ENCODE peak calls at places on chromosomes 4 and X, in eight cellular contexts. One of them, this sample, is unnamed.

GRCh38 chr4:1010522-1011021 is 854 bp upstream of the FGFRL1 start:
- DNase-seq in AG04449: peak; percentile 14
- DNase-seq in naive B cell: peak; percentile 48
- DNase-seq in stimulated activated CD4-positive, alpha-beta T cell treated with anti-CD3 and anti-CD28 coated beads, Interleukin-15, amount 100 ng/mL, for 1 hour: peak; percentile 30
- DNase-seq in NCI-H460: peak; percentile 48
- DNase-seq in skeletal muscle cell: peak; percentile 68
- DNase-seq in activated naive CD4-positive, alpha-beta T cell treated with Interleukin-2 at 50 U/mL for 16 hours: peak; percentile 71
- DNase-seq in AG10803: peak; percentile 93
- DNase-seq in this sample: peak; percentile 34

GRCh38 chr4:122224348-122224747 is 72.2 kb downstream of the BLTP1 start:
- DNase-seq in naive B cell: no peak
- DNase-seq in AG10803: peak; percentile 5
- DNase-seq in AG04449: no peak
- DNase-seq in NCI-H460: peak; percentile 7
- DNase-seq in skeletal muscle cell: no peak
- DNase-seq in activated naive CD4-positive, alpha-beta T cell treated with Interleukin-2 at 50 U/mL for 16 hours: peak; percentile 4
- DNase-seq in stimulated activated CD4-positive, alpha-beta T cell treated with anti-CD3 and anti-CD28 coated beads, Interleukin-15, amount 100 ng/mL, for 1 hour: no peak
- DNase-seq in this sample: no peak

GRCh38 chrX:41589634-41590270 is 99.0 kb upstream of the GPR34 start:
- DNase-seq in stimulated activated CD4-positive, alpha-beta T cell treated with anti-CD3 and anti-CD28 coated beads, Interleukin-15, amount 100 ng/mL, for 1 hour: no peak
- DNase-seq in activated naive CD4-positive, alpha-beta T cell treated with Interleukin-2 at 50 U/mL for 16 hours: no peak
- DNase-seq in AG10803: peak; percentile 63
- DNase-seq in NCI-H460: no peak
- DNase-seq in skeletal muscle cell: no peak
- DNase-seq in AG04449: no peak
- DNase-seq in naive B cell: no peak
- DNase-seq in this sample: no peak

GRCh38 chr4:182483685-182484084 is 240.5 kb downstream of the TENM3 start:
- DNase-seq in activated naive CD4-positive, alpha-beta T cell treated with Interleukin-2 at 50 U/mL for 16 hours: no peak
- DNase-seq in stimulated activated CD4-positive, alpha-beta T cell treated with anti-CD3 and anti-CD28 coated beads, Interleukin-15, amount 100 ng/mL, for 1 hour: no peak
- DNase-seq in AG04449: no peak
- DNase-seq in NCI-H460: no peak
- DNase-seq in naive B cell: no peak
- DNase-seq in skeletal muscle cell: no peak
- DNase-seq in AG10803: no peak
- DNase-seq in this sample: no peak

GRCh38 chr4:73103799-73104503 is 34.4 kb upstream of the COX18 start:
- DNase-seq in skeletal muscle cell: no peak
- DNase-seq in NCI-H460: peak; percentile 77
- DNase-seq in stimulated activated CD4-positive, alpha-beta T cell treated with anti-CD3 and anti-CD28 coated beads, Interleukin-15, amount 100 ng/mL, for 1 hour: no peak
- DNase-seq in activated naive CD4-positive, alpha-beta T cell treated with Interleukin-2 at 50 U/mL for 16 hours: no peak
- DNase-seq in AG10803: no peak
- DNase-seq in naive B cell: no peak
- DNase-seq in AG04449: no peak
- DNase-seq in this sample: no peak

GRCh38 chrX:118221257-118221656 is 104.6 kb upstream of the KLHL13 start:
- DNase-seq in AG10803: no peak
- DNase-seq in NCI-H460: no peak
- DNase-seq in AG04449: no peak
- DNase-seq in naive B cell: no peak
- DNase-seq in skeletal muscle cell: no peak
- DNase-seq in stimulated activated CD4-positive, alpha-beta T cell treated with anti-CD3 and anti-CD28 coated beads, Interleukin-15, amount 100 ng/mL, for 1 hour: no peak
- DNase-seq in activated naive CD4-positive, alpha-beta T cell treated with Interleukin-2 at 50 U/mL for 16 hours: no peak
- DNase-seq in this sample: no peak

GRCh38 chrX:46279214-46279924 is 265.9 kb downstream of the ZNF674 start:
- DNase-seq in naive B cell: no peak
- DNase-seq in stimulated activated CD4-positive, alpha-beta T cell treated with anti-CD3 and anti-CD28 coated beads, Interleukin-15, amount 100 ng/mL, for 1 hour: no peak
- DNase-seq in AG10803: no peak
- DNase-seq in AG04449: no peak
- DNase-seq in activated naive CD4-positive, alpha-beta T cell treated with Interleukin-2 at 50 U/mL for 16 hours: no peak
- DNase-seq in NCI-H460: no peak
- DNase-seq in skeletal muscle cell: no peak
- DNase-seq in this sample: no peak

GRCh38 chr4:101155368-101155767 is 192.0 kb downstream of the PPP3CA start:
- DNase-seq in AG04449: no peak
- DNase-seq in stimulated activated CD4-positive, alpha-beta T cell treated with anti-CD3 and anti-CD28 coated beads, Interleukin-15, amount 100 ng/mL, for 1 hour: no peak
- DNase-seq in AG10803: peak; percentile 40
- DNase-seq in activated naive CD4-positive, alpha-beta T cell treated with Interleukin-2 at 50 U/mL for 16 hours: no peak
- DNase-seq in skeletal muscle cell: peak; percentile 28
- DNase-seq in NCI-H460: no peak
- DNase-seq in naive B cell: no peak
- DNase-seq in this sample: no peak

GRCh38 chr4:27463816-27464215 is 603.2 kb downstream of the STIM2 start:
- DNase-seq in AG10803: no peak
- DNase-seq in naive B cell: no peak
- DNase-seq in AG04449: no peak
- DNase-seq in stimulated activated CD4-positive, alpha-beta T cell treated with anti-CD3 and anti-CD28 coated beads, Interleukin-15, amount 100 ng/mL, for 1 hour: no peak
- DNase-seq in NCI-H460: no peak
- DNase-seq in activated naive CD4-positive, alpha-beta T cell treated with Interleukin-2 at 50 U/mL for 16 hours: no peak
- DNase-seq in skeletal muscle cell: peak; percentile 37
- DNase-seq in this sample: no peak

GRCh38 chr4:180937083-180937482 is 1306.1 kb upstream of the TENM3 start:
- DNase-seq in activated naive CD4-positive, alpha-beta T cell treated with Interleukin-2 at 50 U/mL for 16 hours: no peak
- DNase-seq in AG10803: no peak
- DNase-seq in naive B cell: no peak
- DNase-seq in AG04449: no peak
- DNase-seq in stimulated activated CD4-positive, alpha-beta T cell treated with anti-CD3 and anti-CD28 coated beads, Interleukin-15, amount 100 ng/mL, for 1 hour: no peak
- DNase-seq in skeletal muscle cell: no peak
- DNase-seq in NCI-H460: no peak
- DNase-seq in this sample: no peak

GRCh38 chr4:155999743-156000142 is 46.1 kb upstream of the CTSO start:
- DNase-seq in AG10803: no peak
- DNase-seq in AG04449: no peak
- DNase-seq in stimulated activated CD4-positive, alpha-beta T cell treated with anti-CD3 and anti-CD28 coated beads, Interleukin-15, amount 100 ng/mL, for 1 hour: no peak
- DNase-seq in activated naive CD4-positive, alpha-beta T cell treated with Interleukin-2 at 50 U/mL for 16 hours: no peak
- DNase-seq in naive B cell: no peak
- DNase-seq in NCI-H460: no peak
- DNase-seq in skeletal muscle cell: no peak
- DNase-seq in this sample: no peak

GRCh38 chr4:133081246-133081645 is 67.8 kb upstream of the PCDH10 start:
- DNase-seq in NCI-H460: no peak
- DNase-seq in activated naive CD4-positive, alpha-beta T cell treated with Interleukin-2 at 50 U/mL for 16 hours: no peak
- DNase-seq in skeletal muscle cell: no peak
- DNase-seq in AG10803: no peak
- DNase-seq in naive B cell: no peak
- DNase-seq in stimulated activated CD4-positive, alpha-beta T cell treated with anti-CD3 and anti-CD28 coated beads, Interleukin-15, amount 100 ng/mL, for 1 hour: no peak
- DNase-seq in AG04449: no peak
- DNase-seq in this sample: no peak

GRCh38 chrX:44873415-44874270 is 655 bp downstream of the KDM6A start:
- DNase-seq in skeletal muscle cell: no peak
- DNase-seq in naive B cell: peak; percentile 67
- DNase-seq in activated naive CD4-positive, alpha-beta T cell treated with Interleukin-2 at 50 U/mL for 16 hours: peak; percentile 47
- DNase-seq in AG10803: peak; percentile 42
- DNase-seq in AG04449: no peak
- DNase-seq in NCI-H460: peak; percentile 38
- DNase-seq in stimulated activated CD4-positive, alpha-beta T cell treated with anti-CD3 and anti-CD28 coated beads, Interleukin-15, amount 100 ng/mL, for 1 hour: peak; percentile 14
- DNase-seq in this sample: peak; percentile 78

GRCh38 chr4:134906404-134907023 is 704.9 kb upstream of the PABPC4L start:
- DNase-seq in skeletal muscle cell: no peak
- DNase-seq in stimulated activated CD4-positive, alpha-beta T cell treated with anti-CD3 and anti-CD28 coated beads, Interleukin-15, amount 100 ng/mL, for 1 hour: no peak
- DNase-seq in NCI-H460: peak; percentile 27
- DNase-seq in AG04449: no peak
- DNase-seq in activated naive CD4-positive, alpha-beta T cell treated with Interleukin-2 at 50 U/mL for 16 hours: no peak
- DNase-seq in naive B cell: no peak
- DNase-seq in AG10803: no peak
- DNase-seq in this sample: no peak

GRCh38 chrX:65600106-65600505 is 65.5 kb upstream of the LAS1L start:
- DNase-seq in NCI-H460: no peak
- DNase-seq in naive B cell: no peak
- DNase-seq in AG04449: no peak
- DNase-seq in skeletal muscle cell: no peak
- DNase-seq in stimulated activated CD4-positive, alpha-beta T cell treated with anti-CD3 and anti-CD28 coated beads, Interleukin-15, amount 100 ng/mL, for 1 hour: no peak
- DNase-seq in AG10803: no peak
- DNase-seq in activated naive CD4-positive, alpha-beta T cell treated with Interleukin-2 at 50 U/mL for 16 hours: no peak
- DNase-seq in this sample: no peak

GRCh38 chr4:1972414-1972813 is 36.4 kb downstream of the NELFA start:
- DNase-seq in naive B cell: no peak
- DNase-seq in activated naive CD4-positive, alpha-beta T cell treated with Interleukin-2 at 50 U/mL for 16 hours: no peak
- DNase-seq in AG04449: no peak
- DNase-seq in skeletal muscle cell: no peak
- DNase-seq in AG10803: no peak
- DNase-seq in NCI-H460: no peak
- DNase-seq in stimulated activated CD4-positive, alpha-beta T cell treated with anti-CD3 and anti-CD28 coated beads, Interleukin-15, amount 100 ng/mL, for 1 hour: no peak
- DNase-seq in this sample: no peak

GRCh38 chr4:69707807-69708206 is 52.6 kb downstream of the SULT1B1 start:
- DNase-seq in NCI-H460: no peak
- DNase-seq in AG10803: no peak
- DNase-seq in skeletal muscle cell: no peak
- DNase-seq in AG04449: no peak
- DNase-seq in naive B cell: no peak
- DNase-seq in activated naive CD4-positive, alpha-beta T cell treated with Interleukin-2 at 50 U/mL for 16 hours: no peak
- DNase-seq in stimulated activated CD4-positive, alpha-beta T cell treated with anti-CD3 and anti-CD28 coated beads, Interleukin-15, amount 100 ng/mL, for 1 hour: no peak
- DNase-seq in this sample: no peak

GRCh38 chr4:72084587-72085011 is 52.8 kb downstream of the NPFFR2 start:
- DNase-seq in AG04449: no peak
- DNase-seq in stimulated activated CD4-positive, alpha-beta T cell treated with anti-CD3 and anti-CD28 coated beads, Interleukin-15, amount 100 ng/mL, for 1 hour: no peak
- DNase-seq in activated naive CD4-positive, alpha-beta T cell treated with Interleukin-2 at 50 U/mL for 16 hours: no peak
- DNase-seq in naive B cell: no peak
- DNase-seq in skeletal muscle cell: no peak
- DNase-seq in AG10803: peak; percentile 1
- DNase-seq in NCI-H460: no peak
- DNase-seq in this sample: no peak

GRCh38 chr4:17511041-17511949 is 595 bp downstream of the QDPR start:
- DNase-seq in skeletal muscle cell: no peak
- DNase-seq in AG04449: no peak
- DNase-seq in activated naive CD4-positive, alpha-beta T cell treated with Interleukin-2 at 50 U/mL for 16 hours: peak; percentile 67
- DNase-seq in NCI-H460: no peak
- DNase-seq in AG10803: peak; percentile 48
- DNase-seq in naive B cell: no peak
- DNase-seq in stimulated activated CD4-positive, alpha-beta T cell treated with anti-CD3 and anti-CD28 coated beads, Interleukin-15, amount 100 ng/mL, for 1 hour: peak; percentile 49
- DNase-seq in this sample: no peak

GRCh38 chr4:1136028-1136427 is 22.7 kb upstream of the RNF212 start:
- DNase-seq in activated naive CD4-positive, alpha-beta T cell treated with Interleukin-2 at 50 U/mL for 16 hours: no peak
- DNase-seq in AG04449: no peak
- DNase-seq in naive B cell: no peak
- DNase-seq in stimulated activated CD4-positive, alpha-beta T cell treated with anti-CD3 and anti-CD28 coated beads, Interleukin-15, amount 100 ng/mL, for 1 hour: no peak
- DNase-seq in NCI-H460: no peak
- DNase-seq in AG10803: no peak
- DNase-seq in skeletal muscle cell: no peak
- DNase-seq in this sample: no peak

GRCh38 chrX:21166302-21166982 is 207.8 kb upstream of the CNKSR2 start:
- DNase-seq in stimulated activated CD4-positive, alpha-beta T cell treated with anti-CD3 and anti-CD28 coated beads, Interleukin-15, amount 100 ng/mL, for 1 hour: no peak
- DNase-seq in activated naive CD4-positive, alpha-beta T cell treated with Interleukin-2 at 50 U/mL for 16 hours: no peak
- DNase-seq in AG04449: no peak
- DNase-seq in skeletal muscle cell: no peak
- DNase-seq in naive B cell: no peak
- DNase-seq in AG10803: peak; percentile 52
- DNase-seq in NCI-H460: peak; percentile 65
- DNase-seq in this sample: no peak

GRCh38 chrX:5397409-5397808 is 831.3 kb downstream of the NLGN4X start:
- DNase-seq in stimulated activated CD4-positive, alpha-beta T cell treated with anti-CD3 and anti-CD28 coated beads, Interleukin-15, amount 100 ng/mL, for 1 hour: no peak
- DNase-seq in skeletal muscle cell: no peak
- DNase-seq in NCI-H460: no peak
- DNase-seq in naive B cell: no peak
- DNase-seq in activated naive CD4-positive, alpha-beta T cell treated with Interleukin-2 at 50 U/mL for 16 hours: no peak
- DNase-seq in AG10803: no peak
- DNase-seq in AG04449: no peak
- DNase-seq in this sample: no peak

GRCh38 chrX:70979136-70979762 is 48.4 kb upstream of the SLC7A3 start:
- DNase-seq in AG04449: peak; percentile 5
- DNase-seq in stimulated activated CD4-positive, alpha-beta T cell treated with anti-CD3 and anti-CD28 coated beads, Interleukin-15, amount 100 ng/mL, for 1 hour: no peak
- DNase-seq in NCI-H460: peak; percentile 35
- DNase-seq in AG10803: peak; percentile 51
- DNase-seq in activated naive CD4-positive, alpha-beta T cell treated with Interleukin-2 at 50 U/mL for 16 hours: no peak
- DNase-seq in skeletal muscle cell: no peak
- DNase-seq in naive B cell: no peak
- DNase-seq in this sample: no peak

GRCh38 chr4:125639182-125639621 is 324.4 kb downstream of the FAT4 start:
- DNase-seq in AG04449: no peak
- DNase-seq in stimulated activated CD4-positive, alpha-beta T cell treated with anti-CD3 and anti-CD28 coated beads, Interleukin-15, amount 100 ng/mL, for 1 hour: no peak
- DNase-seq in skeletal muscle cell: peak; percentile 27
- DNase-seq in AG10803: peak; percentile 22
- DNase-seq in activated naive CD4-positive, alpha-beta T cell treated with Interleukin-2 at 50 U/mL for 16 hours: no peak
- DNase-seq in naive B cell: no peak
- DNase-seq in NCI-H460: no peak
- DNase-seq in this sample: no peak

GRCh38 chrX:57904481-57904880 is 5.8 kb downstream of the ZXDA start:
- DNase-seq in stimulated activated CD4-positive, alpha-beta T cell treated with anti-CD3 and anti-CD28 coated beads, Interleukin-15, amount 100 ng/mL, for 1 hour: no peak
- DNase-seq in AG04449: no peak
- DNase-seq in activated naive CD4-positive, alpha-beta T cell treated with Interleukin-2 at 50 U/mL for 16 hours: no peak
- DNase-seq in AG10803: no peak
- DNase-seq in skeletal muscle cell: no peak
- DNase-seq in naive B cell: no peak
- DNase-seq in NCI-H460: no peak
- DNase-seq in this sample: no peak

GRCh38 chr4:147461161-147461560 is 19.7 kb upstream of the EDNRA start:
- DNase-seq in skeletal muscle cell: no peak
- DNase-seq in AG10803: no peak
- DNase-seq in AG04449: no peak
- DNase-seq in activated naive CD4-positive, alpha-beta T cell treated with Interleukin-2 at 50 U/mL for 16 hours: no peak
- DNase-seq in naive B cell: no peak
- DNase-seq in NCI-H460: no peak
- DNase-seq in stimulated activated CD4-positive, alpha-beta T cell treated with anti-CD3 and anti-CD28 coated beads, Interleukin-15, amount 100 ng/mL, for 1 hour: no peak
- DNase-seq in this sample: no peak

GRCh38 chr4:66071911-66072310 is 401.6 kb upstream of the EPHA5 start:
- DNase-seq in AG04449: no peak
- DNase-seq in NCI-H460: no peak
- DNase-seq in activated naive CD4-positive, alpha-beta T cell treated with Interleukin-2 at 50 U/mL for 16 hours: no peak
- DNase-seq in AG10803: no peak
- DNase-seq in stimulated activated CD4-positive, alpha-beta T cell treated with anti-CD3 and anti-CD28 coated beads, Interleukin-15, amount 100 ng/mL, for 1 hour: no peak
- DNase-seq in naive B cell: no peak
- DNase-seq in skeletal muscle cell: no peak
- DNase-seq in this sample: no peak

GRCh38 chrX:17633546-17633945 is 103.7 kb upstream of the SCML1 start:
- DNase-seq in stimulated activated CD4-positive, alpha-beta T cell treated with anti-CD3 and anti-CD28 coated beads, Interleukin-15, amount 100 ng/mL, for 1 hour: no peak
- DNase-seq in AG04449: no peak
- DNase-seq in naive B cell: no peak
- DNase-seq in AG10803: no peak
- DNase-seq in skeletal muscle cell: no peak
- DNase-seq in activated naive CD4-positive, alpha-beta T cell treated with Interleukin-2 at 50 U/mL for 16 hours: no peak
- DNase-seq in NCI-H460: no peak
- DNase-seq in this sample: no peak

GRCh38 chrX:41189156-41189555 is 103.9 kb downstream of the USP9X start:
- DNase-seq in AG04449: no peak
- DNase-seq in naive B cell: no peak
- DNase-seq in skeletal muscle cell: no peak
- DNase-seq in stimulated activated CD4-positive, alpha-beta T cell treated with anti-CD3 and anti-CD28 coated beads, Interleukin-15, amount 100 ng/mL, for 1 hour: no peak
- DNase-seq in AG10803: no peak
- DNase-seq in NCI-H460: no peak
- DNase-seq in activated naive CD4-positive, alpha-beta T cell treated with Interleukin-2 at 50 U/mL for 16 hours: no peak
- DNase-seq in this sample: no peak

GRCh38 chr4:76689079-76689817 is 208.7 kb downstream of the SOWAHB start:
- DNase-seq in naive B cell: peak; percentile 1
- DNase-seq in AG04449: no peak
- DNase-seq in AG10803: peak; percentile 46
- DNase-seq in skeletal muscle cell: no peak
- DNase-seq in stimulated activated CD4-positive, alpha-beta T cell treated with anti-CD3 and anti-CD28 coated beads, Interleukin-15, amount 100 ng/mL, for 1 hour: peak; percentile 1
- DNase-seq in activated naive CD4-positive, alpha-beta T cell treated with Interleukin-2 at 50 U/mL for 16 hours: peak; percentile 9
- DNase-seq in NCI-H460: no peak
- DNase-seq in this sample: peak; percentile 71

GRCh38 chr4:127686656-127687055 is 43.5 kb upstream of the SLC25A31 start:
- DNase-seq in AG04449: no peak
- DNase-seq in skeletal muscle cell: no peak
- DNase-seq in stimulated activated CD4-positive, alpha-beta T cell treated with anti-CD3 and anti-CD28 coated beads, Interleukin-15, amount 100 ng/mL, for 1 hour: no peak
- DNase-seq in NCI-H460: no peak
- DNase-seq in activated naive CD4-positive, alpha-beta T cell treated with Interleukin-2 at 50 U/mL for 16 hours: no peak
- DNase-seq in naive B cell: no peak
- DNase-seq in AG10803: peak; percentile 7
- DNase-seq in this sample: no peak

GRCh38 chr4:17535242-17535641 is 20.3 kb downstream of the CLRN2 start:
- DNase-seq in stimulated activated CD4-positive, alpha-beta T cell treated with anti-CD3 and anti-CD28 coated beads, Interleukin-15, amount 100 ng/mL, for 1 hour: no peak
- DNase-seq in NCI-H460: no peak
- DNase-seq in AG04449: no peak
- DNase-seq in AG10803: no peak
- DNase-seq in naive B cell: no peak
- DNase-seq in activated naive CD4-positive, alpha-beta T cell treated with Interleukin-2 at 50 U/mL for 16 hours: no peak
- DNase-seq in skeletal muscle cell: no peak
- DNase-seq in this sample: no peak

GRCh38 chrX:50448565-50448964 is 22.1 kb downstream of the DGKK start:
- DNase-seq in AG04449: no peak
- DNase-seq in AG10803: no peak
- DNase-seq in skeletal muscle cell: no peak
- DNase-seq in stimulated activated CD4-positive, alpha-beta T cell treated with anti-CD3 and anti-CD28 coated beads, Interleukin-15, amount 100 ng/mL, for 1 hour: no peak
- DNase-seq in NCI-H460: no peak
- DNase-seq in naive B cell: no peak
- DNase-seq in activated naive CD4-positive, alpha-beta T cell treated with Interleukin-2 at 50 U/mL for 16 hours: no peak
- DNase-seq in this sample: no peak

GRCh38 chrX:3518870-3519269 is 172.4 kb upstream of the MXRA5 start:
- DNase-seq in NCI-H460: peak; percentile 53
- DNase-seq in stimulated activated CD4-positive, alpha-beta T cell treated with anti-CD3 and anti-CD28 coated beads, Interleukin-15, amount 100 ng/mL, for 1 hour: no peak
- DNase-seq in AG04449: peak; percentile 76
- DNase-seq in skeletal muscle cell: peak; percentile 79
- DNase-seq in AG10803: peak; percentile 96
- DNase-seq in activated naive CD4-positive, alpha-beta T cell treated with Interleukin-2 at 50 U/mL for 16 hours: no peak
- DNase-seq in naive B cell: no peak
- DNase-seq in this sample: peak; percentile 74

This sample was measured in ascending aorta.